ENCODE peak calls at places on chromosome 5, in seven cellular contexts. One of them, this sample, is unnamed.

GRCh38 chr5:179264641-179265528 is 80.4 kb downstream of the ADAMTS2 start:
- DNase-seq in upper lobe of right lung: peak
- DNase-seq in right lobe of liver: peak
- DNase-seq in neural crest cell: no peak
- DNase-seq in SK-N-SH: peak
- DNase-seq in Caco-2: peak
- DNase-seq in bronchial epithelial cell: no peak
- DNase-seq in this sample: peak

GRCh38 chr5:157708866-157709265 is 22.4 kb upstream of the THG1L start:
- DNase-seq in right lobe of liver: no peak
- DNase-seq in bronchial epithelial cell: no peak
- DNase-seq in neural crest cell: no peak
- DNase-seq in upper lobe of right lung: no peak
- DNase-seq in SK-N-SH: no peak
- DNase-seq in Caco-2: no peak
- DNase-seq in this sample: no peak

GRCh38 chr5:150155258-150156032 is at the start of gene PDGFRB:
- DNase-seq in neural crest cell: peak
- DNase-seq in SK-N-SH: peak
- DNase-seq in Caco-2: no peak
- DNase-seq in upper lobe of right lung: peak
- DNase-seq in right lobe of liver: no peak
- DNase-seq in bronchial epithelial cell: no peak
- DNase-seq in this sample: peak

GRCh38 chr5:113224605-113225065 is 210.2 kb downstream of the TSSK1B start:
- DNase-seq in right lobe of liver: no peak
- DNase-seq in bronchial epithelial cell: no peak
- DNase-seq in SK-N-SH: no peak
- DNase-seq in neural crest cell: no peak
- DNase-seq in upper lobe of right lung: no peak
- DNase-seq in Caco-2: no peak
- DNase-seq in this sample: no peak

GRCh38 chr5:67066815-67067214 is 129.8 kb downstream of the CD180 start:
- DNase-seq in neural crest cell: no peak
- DNase-seq in SK-N-SH: no peak
- DNase-seq in bronchial epithelial cell: no peak
- DNase-seq in upper lobe of right lung: no peak
- DNase-seq in Caco-2: no peak
- DNase-seq in right lobe of liver: no peak
- DNase-seq in this sample: no peak

GRCh38 chr5:643351-643801 is 31.2 kb downstream of the CEP72 start:
- DNase-seq in SK-N-SH: no peak
- DNase-seq in upper lobe of right lung: peak
- DNase-seq in right lobe of liver: no peak
- DNase-seq in bronchial epithelial cell: no peak
- DNase-seq in neural crest cell: no peak
- DNase-seq in Caco-2: no peak
- DNase-seq in this sample: no peak

GRCh38 chr5:114308017-114308416 is 53.9 kb upstream of the KCNN2 start:
- DNase-seq in Caco-2: no peak
- DNase-seq in right lobe of liver: no peak
- DNase-seq in bronchial epithelial cell: no peak
- DNase-seq in SK-N-SH: no peak
- DNase-seq in upper lobe of right lung: no peak
- DNase-seq in neural crest cell: no peak
- DNase-seq in this sample: no peak

GRCh38 chr5:35202319-35203111 is 27.8 kb downstream of the PRLR start:
- DNase-seq in upper lobe of right lung: no peak
- DNase-seq in Caco-2: peak
- DNase-seq in bronchial epithelial cell: peak
- DNase-seq in neural crest cell: peak
- DNase-seq in SK-N-SH: peak
- DNase-seq in right lobe of liver: no peak
- DNase-seq in this sample: no peak

GRCh38 chr5:37840036-37840909 is at the start of gene GDNF:
- DNase-seq in neural crest cell: peak
- DNase-seq in right lobe of liver: peak
- DNase-seq in Caco-2: no peak
- DNase-seq in SK-N-SH: peak
- DNase-seq in bronchial epithelial cell: no peak
- DNase-seq in upper lobe of right lung: peak
- DNase-seq in this sample: no peak

GRCh38 chr5:112417931-112418358 is 1.1 kb downstream of the EPB41L4A start:
- DNase-seq in upper lobe of right lung: peak
- DNase-seq in neural crest cell: no peak
- DNase-seq in Caco-2: no peak
- DNase-seq in right lobe of liver: peak
- DNase-seq in SK-N-SH: peak
- DNase-seq in bronchial epithelial cell: peak
- DNase-seq in this sample: no peak

GRCh38 chr5:93926831-93927600 is 185.6 kb upstream of the POU5F2 start:
- DNase-seq in SK-N-SH: no peak
- DNase-seq in bronchial epithelial cell: no peak
- DNase-seq in neural crest cell: no peak
- DNase-seq in Caco-2: no peak
- DNase-seq in right lobe of liver: no peak
- DNase-seq in upper lobe of right lung: no peak
- DNase-seq in this sample: no peak

GRCh38 chr5:60668715-60669304 is 31.2 kb downstream of the DEPDC1B start:
- DNase-seq in Caco-2: no peak
- DNase-seq in upper lobe of right lung: no peak
- DNase-seq in SK-N-SH: peak
- DNase-seq in right lobe of liver: no peak
- DNase-seq in bronchial epithelial cell: peak
- DNase-seq in neural crest cell: no peak
- DNase-seq in this sample: no peak

GRCh38 chr5:76379316-76379715 is 23.8 kb upstream of the IQGAP2 start:
- DNase-seq in bronchial epithelial cell: peak
- DNase-seq in upper lobe of right lung: no peak
- DNase-seq in neural crest cell: no peak
- DNase-seq in SK-N-SH: no peak
- DNase-seq in Caco-2: no peak
- DNase-seq in right lobe of liver: no peak
- DNase-seq in this sample: no peak

GRCh38 chr5:112161392-112161748 is 257.7 kb downstream of the EPB41L4A start:
- DNase-seq in right lobe of liver: no peak
- DNase-seq in SK-N-SH: no peak
- DNase-seq in Caco-2: no peak
- DNase-seq in bronchial epithelial cell: no peak
- DNase-seq in neural crest cell: no peak
- DNase-seq in upper lobe of right lung: no peak
- DNase-seq in this sample: no peak

GRCh38 chr5:37740331-37741066 is 99.3 kb downstream of the GDNF start:
- DNase-seq in neural crest cell: no peak
- DNase-seq in bronchial epithelial cell: no peak
- DNase-seq in upper lobe of right lung: no peak
- DNase-seq in Caco-2: no peak
- DNase-seq in SK-N-SH: no peak
- DNase-seq in right lobe of liver: no peak
- DNase-seq in this sample: no peak

GRCh38 chr5:61669531-61669930 is 337.5 kb downstream of the ZSWIM6 start:
- DNase-seq in bronchial epithelial cell: no peak
- DNase-seq in neural crest cell: no peak
- DNase-seq in upper lobe of right lung: no peak
- DNase-seq in Caco-2: no peak
- DNase-seq in SK-N-SH: no peak
- DNase-seq in right lobe of liver: no peak
- DNase-seq in this sample: no peak

GRCh38 chr5:139985290-139985689 is 57.8 kb downstream of the NRG2 start:
- DNase-seq in SK-N-SH: no peak
- DNase-seq in neural crest cell: no peak
- DNase-seq in bronchial epithelial cell: peak
- DNase-seq in upper lobe of right lung: no peak
- DNase-seq in right lobe of liver: no peak
- DNase-seq in Caco-2: no peak
- DNase-seq in this sample: no peak

GRCh38 chr5:83726912-83727311 is 6.3 kb upstream of the HAPLN1 start:
- DNase-seq in SK-N-SH: no peak
- DNase-seq in bronchial epithelial cell: no peak
- DNase-seq in Caco-2: no peak
- DNase-seq in neural crest cell: no peak
- DNase-seq in right lobe of liver: no peak
- DNase-seq in upper lobe of right lung: no peak
- DNase-seq in this sample: no peak

DNA sequence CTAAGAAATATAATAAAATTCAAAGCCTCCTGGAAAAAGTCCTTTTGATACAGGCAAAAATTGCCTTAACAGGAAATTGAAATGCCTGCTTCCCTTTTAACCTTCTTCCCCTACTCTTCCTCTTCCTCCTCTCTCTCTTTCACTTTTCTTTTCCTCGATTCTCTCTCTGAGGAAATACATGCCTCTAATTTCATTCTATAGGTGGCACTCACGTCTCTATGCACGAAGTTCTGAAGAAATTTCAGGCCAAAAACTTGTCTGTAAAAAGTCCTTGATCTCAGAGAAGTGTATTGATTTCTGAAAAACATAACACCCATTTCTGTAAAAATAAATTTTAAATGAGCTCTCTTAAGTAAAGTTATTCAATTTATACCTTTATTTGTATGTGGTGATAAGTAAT is 371.7 kb upstream of the IRX4 start:
- DNase-seq in upper lobe of right lung: no peak
- DNase-seq in neural crest cell: no peak
- DNase-seq in right lobe of liver: no peak
- DNase-seq in SK-N-SH: no peak
- DNase-seq in Caco-2: no peak
- DNase-seq in bronchial epithelial cell: no peak
- DNase-seq in this sample: no peak
- TF ChIP-seq CTCF in upper lobe of right lung: no peak
- TF ChIP-seq CTCF in neural crest cell: no peak
- TF ChIP-seq CTCF in right lobe of liver: no peak
- TF ChIP-seq CTCF in SK-N-SH: no peak
- TF ChIP-seq CTCF in Caco-2: no peak
- TF ChIP-seq CTCF in bronchial epithelial cell: no peak
- TF ChIP-seq CTCF in this sample: no peak

DNA sequence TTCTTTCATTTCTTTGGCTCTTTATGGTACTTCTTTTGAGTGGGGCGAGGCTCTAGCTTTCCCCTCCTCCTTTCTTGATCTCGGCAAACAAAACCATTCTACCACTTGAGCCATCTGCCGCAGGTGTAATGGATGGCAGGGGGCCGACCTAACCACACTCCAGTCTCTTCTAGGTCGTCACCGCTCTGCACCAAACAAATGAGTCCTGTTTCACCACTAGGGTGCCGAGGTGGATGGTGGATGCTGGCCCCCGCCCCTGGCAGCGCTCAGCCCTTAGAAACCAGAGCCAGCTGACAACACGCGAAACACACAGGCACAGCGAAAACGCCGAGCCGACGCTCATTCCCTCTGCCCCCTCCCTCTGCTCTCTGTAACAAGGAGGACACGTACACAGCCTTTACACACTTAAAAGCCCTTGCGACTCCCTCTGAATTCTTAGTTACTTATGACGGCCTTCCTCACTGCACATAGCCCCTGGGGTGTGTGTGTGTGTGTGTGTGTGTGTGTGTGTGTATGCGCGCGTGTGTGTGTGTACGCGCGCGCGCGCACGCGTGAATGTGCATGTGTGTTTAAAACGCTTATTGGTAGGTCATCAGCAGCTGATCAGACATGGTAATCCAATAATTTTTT is 199.4 kb downstream of the MEF2C start:
- DNase-seq in SK-N-SH: peak
- DNase-seq in bronchial epithelial cell: no peak
- DNase-seq in neural crest cell: no peak
- DNase-seq in right lobe of liver: no peak
- DNase-seq in Caco-2: no peak
- DNase-seq in upper lobe of right lung: no peak
- DNase-seq in this sample: no peak
- TF ChIP-seq CTCF in SK-N-SH: peak
- TF ChIP-seq CTCF in bronchial epithelial cell: no peak
- TF ChIP-seq CTCF in neural crest cell: peak
- TF ChIP-seq CTCF in right lobe of liver: no peak
- TF ChIP-seq CTCF in Caco-2: no peak
- TF ChIP-seq CTCF in upper lobe of right lung: no peak
- TF ChIP-seq CTCF in this sample: no peak

GRCh38 chr5:134227786-134228185 is 1.9 kb upstream of the PPP2CA start:
- DNase-seq in bronchial epithelial cell: no peak
- DNase-seq in SK-N-SH: no peak
- DNase-seq in right lobe of liver: no peak
- DNase-seq in Caco-2: no peak
- DNase-seq in neural crest cell: no peak
- DNase-seq in upper lobe of right lung: no peak
- DNase-seq in this sample: no peak

GRCh38 chr5:134227259-134227658 is 1.4 kb upstream of the PPP2CA start:
- DNase-seq in upper lobe of right lung: no peak
- DNase-seq in Caco-2: no peak
- DNase-seq in neural crest cell: no peak
- DNase-seq in right lobe of liver: no peak
- DNase-seq in SK-N-SH: peak
- DNase-seq in bronchial epithelial cell: peak
- DNase-seq in this sample: no peak

GRCh38 chr5:134224905-134225779 is 731 bp downstream of the PPP2CA start:
- DNase-seq in SK-N-SH: peak
- DNase-seq in bronchial epithelial cell: peak
- DNase-seq in right lobe of liver: peak
- DNase-seq in upper lobe of right lung: peak
- DNase-seq in Caco-2: peak
- DNase-seq in neural crest cell: peak
- DNase-seq in this sample: peak

GRCh38 chr5:134226441-134227192 is 744 bp upstream of the PPP2CA start:
- DNase-seq in right lobe of liver: no peak
- DNase-seq in neural crest cell: no peak
- DNase-seq in SK-N-SH: no peak
- DNase-seq in Caco-2: no peak
- DNase-seq in bronchial epithelial cell: peak
- DNase-seq in upper lobe of right lung: no peak
- DNase-seq in this sample: no peak

GRCh38 chr5:134225780-134226440 is at the start of gene PPP2CA:
- DNase-seq in bronchial epithelial cell: peak
- DNase-seq in upper lobe of right lung: peak
- DNase-seq in neural crest cell: peak
- DNase-seq in right lobe of liver: peak
- DNase-seq in Caco-2: peak
- DNase-seq in SK-N-SH: peak
- DNase-seq in this sample: peak
- TF ChIP-seq CTCF in bronchial epithelial cell: no peak
- TF ChIP-seq CTCF in upper lobe of right lung: no peak
- TF ChIP-seq CTCF in neural crest cell: no peak
- TF ChIP-seq CTCF in right lobe of liver: no peak
- TF ChIP-seq CTCF in Caco-2: no peak
- TF ChIP-seq CTCF in SK-N-SH: no peak
- TF ChIP-seq CTCF in this sample: no peak

DNA sequence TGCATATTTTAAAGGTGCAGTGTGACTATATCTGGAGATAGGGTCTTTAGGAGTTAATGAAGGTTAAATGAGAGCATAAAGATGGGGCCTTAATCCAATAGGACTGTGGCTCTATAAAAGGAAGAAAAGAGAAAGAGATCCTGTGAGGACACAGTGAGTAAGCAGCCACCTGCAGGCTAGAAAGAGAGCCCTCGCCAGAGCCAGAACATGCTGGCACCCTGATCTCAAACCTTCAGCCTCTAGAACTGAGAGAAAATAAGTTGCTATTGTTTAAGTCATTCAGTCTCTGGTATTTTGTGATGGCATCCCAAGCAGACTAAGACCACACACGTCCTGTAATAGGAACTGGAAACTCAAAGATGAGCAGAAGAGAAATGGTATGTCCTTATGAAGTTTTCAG is 41.0 kb downstream of the RNF180 start:
- DNase-seq in Caco-2: no peak
- DNase-seq in bronchial epithelial cell: no peak
- DNase-seq in neural crest cell: no peak
- DNase-seq in upper lobe of right lung: no peak
- DNase-seq in SK-N-SH: no peak
- DNase-seq in right lobe of liver: no peak
- DNase-seq in this sample: no peak
- TF ChIP-seq CTCF in Caco-2: no peak
- TF ChIP-seq CTCF in bronchial epithelial cell: no peak
- TF ChIP-seq CTCF in neural crest cell: no peak
- TF ChIP-seq CTCF in upper lobe of right lung: no peak
- TF ChIP-seq CTCF in SK-N-SH: no peak
- TF ChIP-seq CTCF in right lobe of liver: no peak
- TF ChIP-seq CTCF in this sample: no peak